ENCODE peak calls at places on chromosome 2, in five cellular contexts. O is GM23248; F is stimulated activated CD4-positive, alpha-beta T cell treated with anti-CD3 and anti-CD28 coated beads, Interleukin-12 subunit alpha, Interleukin-12 subunit beta, amount 100 ng/mL, for 48 hours; Q is KBM-7; D is GM12891. H is an unnamed sample.

GRCh38 chr2:225512469-225512868 is 113.0 kb downstream of the NYAP2 start:
- DNase-seq in O (no peak), F (no peak), Q (no peak), D (no peak), H (no peak)

GRCh38 chr2:26623541-26624497 is 17.3 kb downstream of the CIB4 start:
- DNase-seq in O (no peak), F (no peak), Q (no peak), D (no peak), H (no peak)

GRCh38 chr2:240933048-240933965 is 27.2 kb downstream of the CROCC2 start:
- DNase-seq in O (no peak), F (no peak), Q (no peak), D (no peak), H (no peak)

GRCh38 chr2:120994301-120994700 is 258.6 kb downstream of the GLI2 start:
- DNase-seq in O (no peak), F (no peak), Q (no peak), D (no peak), H (no peak)

GRCh38 chr2:68769586-68770270 is 35.1 kb downstream of the ARHGAP25 start:
- DNase-seq in O (no peak), F (no peak), Q (no peak), D (no peak), H (no peak)

GRCh38 chr2:103435010-103435409 is 673.2 kb downstream of the TMEM182 start:
- DNase-seq in O (peak), F (no peak), Q (no peak), D (no peak), H (no peak)

GRCh38 chr2:24929230-24929629 is 9.2 kb upstream of the ADCY3 start:
- DNase-seq in O (no peak), F (no peak), Q (no peak), D (no peak), H (no peak)

GRCh38 chr2:174198846-174199564 is 49.3 kb downstream of the OLA1 start:
- DNase-seq in O (no peak), F (no peak), Q (no peak), D (no peak), H (no peak)

GRCh38 chr2:63440612-63441011 is 147.7 kb downstream of the WDPCP start:
- DNase-seq in O (peak), F (peak), Q (no peak), D (no peak), H (no peak)

GRCh38 chr2:102367331-102367971 is 11.9 kb downstream of the IL18R1 start:
- DNase-seq in O (no peak), F (no peak), Q (no peak), D (no peak), H (peak)

GRCh38 chr2:237618449-237618848 is 8.9 kb upstream of the LRRFIP1 start:
- DNase-seq in O (peak), F (no peak), Q (no peak), D (no peak), H (no peak)

GRCh38 chr2:203280428-203281064 is 41.7 kb downstream of the CYP20A1 start:
- DNase-seq in O (peak), F (no peak), Q (no peak), D (no peak), H (no peak)